ENCODE peak calls at places on chromosomes 7 and 10, in seven cellular contexts. U, S, F, I, A, B and J are unnamed samples.

GRCh38 chr7:15561840-15562239 is at the start of gene AGMO:
- DNase-seq in F (peak; percentile 50), B (peak; percentile 46), A (peak; percentile 32), U (no peak), S (no peak), I (no peak), J (peak; percentile 68)

GRCh38 chr10:113493195-113493594 is 59.7 kb upstream of the HABP2 start:
- DNase-seq in U (no peak), B (peak; percentile 1), S (no peak), F (peak; percentile 78), I (peak; percentile 71), A (peak; percentile 57), J (peak; percentile 68)

GRCh38 chr10:119488675-119489074 is 53.8 kb downstream of the RGS10 start:
- DNase-seq in U (no peak), F (no peak), I (no peak), B (no peak), S (no peak), A (no peak), J (no peak)

GRCh38 chr10:20892796-20893195 is 4.3 kb downstream of the NEBL start:
- DNase-seq in I (no peak), U (no peak), B (no peak), S (no peak), F (no peak), A (no peak), J (no peak)

GRCh38 chr7:130008941-130009847 is 42.0 kb downstream of the ZC3HC1 start:
- DNase-seq in S (no peak), U (no peak), B (no peak), F (peak; percentile 93), I (peak; percentile 99), A (peak; percentile 97), J (peak; percentile 74)

GRCh38 chr7:6512892-6513291 is 38.4 kb downstream of the GRID2IP start:
- DNase-seq in S (no peak), B (no peak), A (no peak), F (no peak), U (no peak), I (no peak), J (no peak)

GRCh38 chr7:30727061-30727945 is 24.6 kb upstream of the INMT start:
- DNase-seq in F (no peak), B (no peak), S (no peak), U (no peak), A (peak; percentile 32), I (no peak), J (peak; percentile 33)

GRCh38 chr7:22452142-22452763 is 47.7 kb downstream of the STEAP1B start:
- DNase-seq in U (peak; percentile 86), I (no peak), F (peak; percentile 54), B (peak; percentile 46), A (peak; percentile 73), S (peak; percentile 85), J (peak; percentile 38)

GRCh38 chr10:99993994-99994689 is 15.6 kb downstream of the DNMBP start:
- DNase-seq in A (peak; percentile 20), S (peak; percentile 84), B (peak; percentile 97), I (no peak), F (peak; percentile 60), U (no peak), J (peak; percentile 99)

GRCh38 chr7:132028144-132028920 is 471.9 kb upstream of the PODXL start:
- DNase-seq in B (no peak), I (peak; percentile 93), U (no peak), S (no peak), F (peak; percentile 91), A (peak; percentile 91), J (no peak)

GRCh38 chr10:80444646-80445319 is 9.3 kb upstream of the TSPAN14 start:
- DNase-seq in F (peak; percentile 76), A (no peak), U (peak; percentile 50), B (peak; percentile 87), I (peak; percentile 57), S (peak; percentile 87), J (peak; percentile 72)
- TF ChIP-seq CTCF in F (peak; percentile 94), A (no peak), U (no peak), B (peak; percentile 91), I (peak; percentile 80), S (peak; percentile 96), J (peak; percentile 92)

GRCh38 chr10:95987685-95988426 is 55.5 kb upstream of the CCNJ start:
- DNase-seq in I (no peak), B (no peak), S (no peak), F (no peak), A (no peak), U (no peak), J (no peak)

DNA sequence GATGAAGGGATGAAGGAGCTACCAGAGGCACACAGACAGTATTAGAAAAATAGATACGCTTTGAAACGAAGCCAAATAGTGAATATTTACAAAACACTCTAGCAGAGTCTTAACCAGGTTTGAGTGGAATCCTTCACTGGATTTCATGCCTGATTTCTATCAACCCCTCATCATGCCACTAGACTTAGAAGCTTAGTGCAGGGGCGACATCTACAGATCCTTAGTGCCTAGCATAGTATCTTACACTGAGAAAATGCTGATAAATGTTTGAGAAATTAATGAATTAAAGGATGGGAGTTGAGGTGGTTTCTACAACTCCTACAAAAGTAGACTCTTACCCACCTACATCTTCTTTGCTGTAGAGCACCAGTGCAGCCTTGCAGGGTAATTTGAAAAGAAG is 54.7 kb upstream of the CCNJ start:
- DNase-seq in S (no peak), I (no peak), A (peak; percentile 4), U (no peak), B (no peak), F (no peak), J (no peak)
- TF ChIP-seq CTCF in S (no peak), I (no peak), A (peak; percentile 16), U (no peak), B (no peak), F (no peak), J (no peak)

GRCh38 chr10:89979726-89980125 is 278.3 kb downstream of the KIF20B start:
- DNase-seq in I (no peak), B (no peak), F (no peak), S (no peak), A (no peak), U (no peak), J (no peak)
- TF ChIP-seq CTCF in I (no peak), B (no peak), F (no peak), S (no peak), A (no peak), U (no peak), J (no peak)

GRCh38 chr10:73246783-73247508 is at the start of gene DNAJC9:
- DNase-seq in S (peak; percentile 95), I (peak; percentile 96), F (peak; percentile 97), U (peak; percentile 98), A (peak; percentile 100), B (peak; percentile 92), J (peak; percentile 91)
- TF ChIP-seq CTCF in S (no peak), I (no peak), F (peak; percentile 2), U (no peak), A (peak; percentile 56), B (no peak), J (no peak)

GRCh38 chr7:43646603-43647313 is 63.9 kb downstream of the STK17A start:
- DNase-seq in U (no peak), I (no peak), A (peak; percentile 77), F (no peak), S (no peak), B (peak; percentile 41), J (peak; percentile 78)
- TF ChIP-seq CTCF in U (no peak), I (no peak), A (no peak), F (no peak), S (no peak), B (no peak), J (no peak)

DNA sequence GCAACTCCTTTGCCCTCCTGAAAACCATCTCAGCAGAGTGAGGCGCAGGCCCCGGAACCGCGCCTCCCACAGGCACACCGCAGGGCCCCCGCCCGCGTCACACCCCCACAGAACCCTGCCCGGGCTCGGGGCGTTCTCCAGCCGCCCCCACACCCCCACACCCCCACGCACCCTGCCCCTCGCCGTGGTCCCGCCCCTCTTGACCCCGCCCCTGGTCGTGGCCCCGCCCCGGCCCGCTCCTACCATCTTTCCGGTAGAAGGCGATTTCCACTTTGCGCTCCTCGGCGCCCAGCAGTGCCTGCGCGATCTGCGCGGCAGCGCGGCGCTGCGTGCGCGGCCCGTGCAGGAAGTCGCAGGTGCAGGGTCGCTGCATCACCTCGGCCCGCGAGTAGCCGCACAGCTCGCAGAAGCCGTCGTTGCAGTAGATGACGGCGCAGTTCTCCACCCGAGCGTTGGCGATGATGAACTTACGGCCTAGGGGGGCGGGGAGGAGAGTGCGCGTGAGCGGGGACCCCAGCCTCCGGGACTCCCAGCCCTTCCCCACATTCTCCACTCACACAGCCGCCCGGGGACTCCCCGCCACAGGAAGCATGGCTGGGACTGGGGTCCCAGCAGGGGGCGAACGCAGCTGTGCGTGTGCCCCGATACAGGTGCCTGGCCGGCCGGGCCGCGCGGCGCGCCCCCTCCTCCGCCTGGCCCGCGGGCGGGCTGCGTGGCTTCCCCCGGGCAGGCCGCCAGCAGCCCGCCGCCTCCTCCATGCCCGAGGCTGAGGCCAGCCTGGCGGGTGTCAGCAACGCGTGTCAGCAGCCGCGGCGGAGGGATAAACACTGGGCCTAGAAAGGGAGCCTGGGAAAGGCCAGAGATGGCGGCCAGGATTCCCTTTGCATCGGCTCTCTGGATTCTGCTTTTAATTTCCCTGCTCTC is 3.4 kb downstream of the KCNH2 start:
- DNase-seq in F (no peak), B (peak; percentile 28), A (peak; percentile 36), S (peak; percentile 94), I (no peak), U (peak; percentile 62), J (no peak)
- TF ChIP-seq CTCF in F (peak; percentile 3), B (no peak), A (peak; percentile 29), S (peak; percentile 65), I (no peak), U (no peak), J (no peak)